ENCODE peak calls at places on chromosomes 12 and 14, in eight cellular contexts. M, X, D, Z, A, N, E and V are unnamed samples.

GRCh38 chr12:11863478-11863906 is 207.2 kb upstream of the BCL2L14 start:
- DNase-seq in M (no peak), X (no peak), D (no peak), Z (no peak), A (no peak), N (no peak), E (peak), V (no peak)

GRCh38 chr12:123757555-123757954 is 4.5 kb upstream of the DNAH10 start:
- DNase-seq in M (no peak), X (no peak), D (no peak), Z (peak), A (no peak), N (no peak), E (no peak), V (no peak)

GRCh38 chr12:54749191-54749818 is 101.1 kb upstream of the DCD start:
- DNase-seq in M (peak), X (peak), D (no peak), Z (peak), A (peak), N (peak), E (peak), V (peak)

GRCh38 chr14:91374897-91375747 is 42.5 kb downstream of the CCDC88C start:
- DNase-seq in M (no peak), X (peak), D (no peak), Z (no peak), A (peak), N (no peak), E (no peak), V (no peak)

GRCh38 chr12:52062167-52063080 is 7.4 kb upstream of the ATG101 start:
- DNase-seq in M (no peak), X (no peak), D (no peak), Z (no peak), A (no peak), N (no peak), E (no peak), V (no peak)

GRCh38 chr12:33605776-33606175 is 166.2 kb upstream of the SYT10 start:
- DNase-seq in M (no peak), X (no peak), D (no peak), Z (no peak), A (no peak), N (no peak), E (no peak), V (peak)

GRCh38 chr14:60859525-60859924 is 121.4 kb downstream of the TRMT5 start:
- DNase-seq in M (no peak), X (no peak), D (no peak), Z (no peak), A (no peak), N (no peak), E (no peak), V (peak)

GRCh38 chr12:111792155-111792876 is 25.6 kb downstream of the ALDH2 start:
- DNase-seq in M (no peak), X (no peak), D (no peak), Z (peak), A (no peak), N (no peak), E (no peak), V (no peak)

GRCh38 chr14:74616507-74616906 is 4.5 kb upstream of the LTBP2 start:
- DNase-seq in M (no peak), X (no peak), D (no peak), Z (peak), A (no peak), N (no peak), E (peak), V (no peak)

GRCh38 chr14:51093371-51094281 is 1.3 kb downstream of the TRIM9 start:
- DNase-seq in M (peak), X (peak), D (peak), Z (no peak), A (peak), N (peak), E (no peak), V (peak)